ENCODE peak calls at places on chromosomes 16 and 17, in four cellular contexts. One of them, this sample, is unnamed. For H3K4me1, the result is how much of the 10 kb centered on the place peaks cover.

GRCh38 chr17:16470302-16470701 is 21.7 kb downstream of the LRRC75A start:
- DNase-seq in OCI-LY7: no peak
- DNase-seq in effector memory CD4-positive, alpha-beta T cell: no peak
- DNase-seq in heart right ventricle: no peak
- DNase-seq in this sample: no peak

GRCh38 chr17:77749316-77749715 is 209.2 kb upstream of the TNRC6C start:
- DNase-seq in heart right ventricle: no peak
- DNase-seq in OCI-LY7: no peak
- DNase-seq in effector memory CD4-positive, alpha-beta T cell: no peak
- DNase-seq in this sample: no peak

GRCh38 chr17:57585341-57586098 is 159.6 kb downstream of the CCDC182 start:
- DNase-seq in heart right ventricle: no peak
- DNase-seq in OCI-LY7: no peak
- DNase-seq in effector memory CD4-positive, alpha-beta T cell: no peak
- DNase-seq in this sample: no peak

GRCh38 chr17:44502598-44503079 is 567 bp downstream of the GPATCH8 start:
- DNase-seq in heart right ventricle: no peak
- DNase-seq in effector memory CD4-positive, alpha-beta T cell: no peak
- DNase-seq in OCI-LY7: peak
- DNase-seq in this sample: no peak

GRCh38 chr17:72934927-72935326 is 157.6 kb downstream of the SLC39A11 start:
- DNase-seq in OCI-LY7: no peak
- DNase-seq in heart right ventricle: no peak
- DNase-seq in effector memory CD4-positive, alpha-beta T cell: no peak
- DNase-seq in this sample: no peak

GRCh38 chr16:56807011-56807675 is 57.9 kb upstream of the SLC12A3 start:
- DNase-seq in effector memory CD4-positive, alpha-beta T cell: no peak
- DNase-seq in heart right ventricle: no peak
- DNase-seq in OCI-LY7: no peak
- DNase-seq in this sample: no peak

GRCh38 chr16:69890114-69890890 is 60.8 kb upstream of the CLEC18A start:
- DNase-seq in OCI-LY7: no peak
- DNase-seq in effector memory CD4-positive, alpha-beta T cell: no peak
- DNase-seq in heart right ventricle: peak
- DNase-seq in this sample: no peak

GRCh38 chr17:41467546-41467945 is 360 bp upstream of the KRT32 start:
- DNase-seq in effector memory CD4-positive, alpha-beta T cell: no peak
- DNase-seq in heart right ventricle: no peak
- DNase-seq in OCI-LY7: no peak
- DNase-seq in this sample: no peak

GRCh38 chr17:75036643-75037268 is 10.0 kb downstream of the ATP5PD start:
- DNase-seq in OCI-LY7: no peak
- DNase-seq in heart right ventricle: peak
- DNase-seq in effector memory CD4-positive, alpha-beta T cell: peak
- DNase-seq in this sample: peak

GRCh38 chr17:60790205-60790604 is 112.6 kb downstream of the BCAS3 start:
- DNase-seq in effector memory CD4-positive, alpha-beta T cell: no peak
- DNase-seq in heart right ventricle: no peak
- DNase-seq in OCI-LY7: no peak
- DNase-seq in this sample: no peak

DNA sequence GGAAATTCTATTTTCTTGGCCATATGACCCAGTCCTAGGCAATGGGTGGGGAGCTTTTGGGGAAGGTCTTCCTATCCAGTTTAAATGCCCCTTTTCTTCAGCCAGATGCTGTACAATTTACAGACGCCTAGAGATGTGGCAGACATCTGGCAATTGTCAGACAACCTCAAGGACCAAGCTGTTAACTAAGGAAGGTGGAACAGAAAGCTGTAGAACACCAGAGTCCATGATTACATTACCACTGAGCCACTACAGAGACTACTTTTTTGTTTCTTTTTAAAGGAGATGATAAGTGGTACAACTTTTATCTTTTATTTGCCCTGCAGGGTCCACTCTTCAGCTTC is 21.1 kb upstream of the CORO6 start:
- DNase-seq in heart right ventricle: no peak
- DNase-seq in OCI-LY7: no peak
- DNase-seq in effector memory CD4-positive, alpha-beta T cell: no peak
- DNase-seq in this sample: no peak
- H3K4me1 ChIP-seq in heart right ventricle: half or more
- H3K4me1 ChIP-seq in OCI-LY7: under half
- H3K4me1 ChIP-seq in effector memory CD4-positive, alpha-beta T cell: under half
- H3K4me1 ChIP-seq in this sample: under half

DNA sequence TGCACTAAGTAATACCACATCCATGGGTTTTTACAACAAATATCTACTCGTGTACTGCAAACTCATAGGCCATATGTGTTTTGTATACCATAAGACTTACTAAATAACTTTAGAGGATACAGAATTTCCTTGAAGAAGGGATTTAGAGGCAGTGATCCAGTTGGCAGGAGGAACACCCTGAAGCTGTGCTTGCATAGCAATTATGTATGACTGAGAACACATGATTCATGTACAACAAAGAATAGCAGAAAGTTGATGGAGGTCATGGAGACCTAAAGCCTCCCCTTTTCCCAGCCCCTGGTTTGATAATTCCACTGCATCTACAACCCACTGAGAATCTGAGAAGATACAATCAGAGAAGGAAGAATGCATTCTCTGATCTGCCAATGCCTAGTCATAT is 83.8 kb upstream of the PMFBP1 start:
- DNase-seq in effector memory CD4-positive, alpha-beta T cell: no peak
- DNase-seq in heart right ventricle: no peak
- DNase-seq in OCI-LY7: no peak
- DNase-seq in this sample: no peak
- H3K4me3 ChIP-seq in effector memory CD4-positive, alpha-beta T cell: no peak
- H3K4me3 ChIP-seq in heart right ventricle: no peak
- H3K4me3 ChIP-seq in OCI-LY7: no peak
- H3K4me3 ChIP-seq in this sample: no peak

GRCh38 chr17:65055708-65056638 is 567 bp downstream of the GNA13 start:
- DNase-seq in OCI-LY7: peak
- DNase-seq in heart right ventricle: peak
- DNase-seq in effector memory CD4-positive, alpha-beta T cell: peak
- DNase-seq in this sample: peak
- H3K4me1 ChIP-seq in OCI-LY7: half or more
- H3K4me1 ChIP-seq in heart right ventricle: under half
- H3K4me1 ChIP-seq in effector memory CD4-positive, alpha-beta T cell: under half
- H3K4me1 ChIP-seq in this sample: under half

DNA sequence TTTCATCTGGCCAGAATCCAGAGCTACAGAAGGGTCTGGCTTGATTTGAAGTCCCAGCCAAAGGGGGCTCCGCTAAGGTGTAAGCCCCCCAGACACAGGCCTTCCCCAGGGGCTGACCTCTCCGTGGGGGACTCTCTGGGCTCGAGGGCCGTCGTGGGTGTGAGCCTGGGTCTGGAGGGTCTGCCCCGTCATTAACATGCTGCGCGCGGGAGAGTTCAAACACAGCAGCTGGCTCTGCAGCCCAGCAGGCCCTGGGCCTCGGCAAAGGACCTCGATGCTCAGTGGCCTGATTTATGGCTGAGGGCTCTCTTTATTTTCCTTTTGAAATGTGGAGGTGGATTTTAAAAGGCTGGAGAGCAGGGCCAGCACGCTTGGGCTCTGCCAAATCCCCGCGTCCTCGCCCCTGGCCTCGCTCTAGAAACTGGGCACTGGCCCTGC is 10.3 kb downstream of the ABR start:
- DNase-seq in OCI-LY7: no peak
- DNase-seq in heart right ventricle: no peak
- DNase-seq in effector memory CD4-positive, alpha-beta T cell: no peak
- DNase-seq in this sample: no peak
- H3K4me3 ChIP-seq in OCI-LY7: no peak
- H3K4me3 ChIP-seq in heart right ventricle: no peak
- H3K4me3 ChIP-seq in effector memory CD4-positive, alpha-beta T cell: no peak
- H3K4me3 ChIP-seq in this sample: no peak

GRCh38 chr17:8955560-8955959 is 9.9 kb downstream of the PIK3R5 start:
- DNase-seq in heart right ventricle: no peak
- DNase-seq in OCI-LY7: no peak
- DNase-seq in effector memory CD4-positive, alpha-beta T cell: no peak
- DNase-seq in this sample: no peak
- H3K4me1 ChIP-seq in heart right ventricle: under half
- H3K4me1 ChIP-seq in OCI-LY7: under half
- H3K4me1 ChIP-seq in effector memory CD4-positive, alpha-beta T cell: half or more
- H3K4me1 ChIP-seq in this sample: under half

GRCh38 chr17:79777166-79777843 is 643 bp upstream of the CBX2 start:
- DNase-seq in heart right ventricle: peak
- DNase-seq in OCI-LY7: peak
- DNase-seq in effector memory CD4-positive, alpha-beta T cell: no peak
- DNase-seq in this sample: peak

GRCh38 chr17:79779661-79780365 is 1.9 kb downstream of the CBX2 start:
- DNase-seq in effector memory CD4-positive, alpha-beta T cell: no peak
- DNase-seq in OCI-LY7: no peak
- DNase-seq in heart right ventricle: no peak
- DNase-seq in this sample: no peak

GRCh38 chr17:79778504-79779087 is 648 bp downstream of the CBX2 start:
- DNase-seq in OCI-LY7: peak
- DNase-seq in heart right ventricle: no peak
- DNase-seq in effector memory CD4-positive, alpha-beta T cell: no peak
- DNase-seq in this sample: no peak

GRCh38 chr17:79777844-79778503 is at the start of gene CBX2:
- DNase-seq in OCI-LY7: peak
- DNase-seq in heart right ventricle: peak
- DNase-seq in effector memory CD4-positive, alpha-beta T cell: peak
- DNase-seq in this sample: peak

DNA sequence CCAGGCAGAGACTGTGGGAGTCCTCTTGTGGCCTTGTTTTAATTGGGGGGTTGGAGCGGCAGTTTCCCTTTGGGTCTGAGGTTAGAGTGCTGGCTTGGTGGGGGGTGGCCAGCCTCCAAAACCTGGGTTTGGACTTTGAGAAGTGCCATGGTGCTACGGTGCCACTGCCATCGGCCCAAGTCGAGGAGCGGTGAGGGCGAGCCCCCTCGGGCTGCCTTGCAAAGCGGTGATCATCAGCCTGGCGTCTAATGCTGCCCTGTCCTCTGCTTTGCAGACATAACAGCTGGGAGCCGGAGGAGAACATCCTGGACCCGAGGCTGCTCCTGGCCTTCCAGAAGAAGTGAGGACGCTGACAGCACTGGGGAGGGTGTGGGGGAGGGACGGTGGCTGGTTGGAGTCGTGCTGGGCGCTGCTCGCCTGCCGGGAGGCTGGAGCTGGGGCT is 1.2 kb downstream of the CBX2 start:
- DNase-seq in effector memory CD4-positive, alpha-beta T cell: no peak
- DNase-seq in heart right ventricle: no peak
- DNase-seq in OCI-LY7: no peak
- DNase-seq in this sample: peak
- H3K4me3 ChIP-seq in effector memory CD4-positive, alpha-beta T cell: no peak
- H3K4me3 ChIP-seq in heart right ventricle: peak
- H3K4me3 ChIP-seq in OCI-LY7: peak
- H3K4me3 ChIP-seq in this sample: no peak

GRCh38 chr16:15521390-15521757 is 87.0 kb downstream of the BMERB1 start:
- DNase-seq in heart right ventricle: no peak
- DNase-seq in OCI-LY7: no peak
- DNase-seq in effector memory CD4-positive, alpha-beta T cell: no peak
- DNase-seq in this sample: no peak

GRCh38 chr16:15517743-15518142 is 83.4 kb downstream of the BMERB1 start:
- DNase-seq in effector memory CD4-positive, alpha-beta T cell: no peak
- DNase-seq in heart right ventricle: no peak
- DNase-seq in OCI-LY7: no peak
- DNase-seq in this sample: no peak

GRCh38 chr16:15518412-15519351 is 84.3 kb downstream of the BMERB1 start:
- DNase-seq in heart right ventricle: peak
- DNase-seq in effector memory CD4-positive, alpha-beta T cell: no peak
- DNase-seq in OCI-LY7: no peak
- DNase-seq in this sample: no peak

GRCh38 chr16:15521758-15522509 is 87.5 kb downstream of the BMERB1 start:
- DNase-seq in OCI-LY7: no peak
- DNase-seq in heart right ventricle: peak
- DNase-seq in effector memory CD4-positive, alpha-beta T cell: no peak
- DNase-seq in this sample: no peak

DNA sequence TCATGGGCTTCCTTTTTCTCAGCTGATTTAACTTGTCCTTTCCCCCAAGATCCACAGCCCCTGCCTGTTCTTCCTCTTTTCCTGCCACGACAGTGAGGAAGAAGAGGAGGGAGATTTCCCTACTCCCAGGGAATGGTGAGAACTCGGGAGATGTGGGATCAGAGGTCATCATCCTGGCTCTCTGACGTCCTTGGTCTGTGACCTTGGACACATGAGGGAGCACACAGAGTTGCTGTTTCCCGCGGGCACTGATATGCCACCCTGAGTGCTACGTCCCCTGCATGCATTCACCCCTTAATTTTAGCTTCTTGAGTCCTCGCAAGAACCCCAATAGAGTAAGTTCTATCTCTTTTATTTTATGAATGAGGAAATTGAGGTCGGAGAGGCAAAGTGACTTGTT is 85.4 kb downstream of the BMERB1 start:
- DNase-seq in effector memory CD4-positive, alpha-beta T cell: no peak
- DNase-seq in OCI-LY7: no peak
- DNase-seq in heart right ventricle: no peak
- DNase-seq in this sample: no peak
- H3K4me1 ChIP-seq in effector memory CD4-positive, alpha-beta T cell: under half
- H3K4me1 ChIP-seq in OCI-LY7: under half
- H3K4me1 ChIP-seq in heart right ventricle: under half
- H3K4me1 ChIP-seq in this sample: under half

DNA sequence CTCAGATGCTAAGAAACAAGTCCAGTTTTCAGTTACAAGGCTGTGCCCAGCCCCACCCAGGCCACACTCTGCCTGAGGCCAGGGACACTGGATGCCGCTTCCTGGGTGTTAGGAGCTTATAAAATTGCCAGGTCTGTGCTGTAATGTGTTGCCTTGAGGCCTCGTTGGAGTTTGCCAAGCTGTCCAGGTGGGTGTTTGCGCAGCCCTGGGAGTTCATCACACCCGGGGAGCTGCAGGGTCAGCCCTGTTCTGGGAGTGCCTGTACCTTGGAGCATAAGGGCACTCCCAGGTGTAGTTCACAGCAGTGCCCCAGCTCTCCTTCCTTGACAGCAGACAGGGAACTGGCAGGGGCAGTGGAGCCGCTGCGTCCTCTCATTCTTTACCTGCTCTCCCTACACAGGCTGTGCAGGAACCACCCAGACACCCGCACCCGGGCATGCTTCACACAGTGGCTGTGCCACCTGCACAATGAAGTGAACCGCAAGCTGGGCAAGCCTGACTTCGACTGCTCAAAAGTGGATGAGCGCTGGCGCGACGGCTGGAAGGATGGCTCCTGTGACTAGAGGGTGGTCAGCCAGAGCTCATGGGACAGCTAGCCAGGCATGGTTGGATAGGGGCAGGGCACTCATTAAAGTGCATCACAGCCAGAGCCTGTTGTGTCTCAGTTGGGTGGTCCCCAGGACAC is 1.6 kb downstream of the GFER start:
- DNase-seq in OCI-LY7: no peak
- DNase-seq in heart right ventricle: no peak
- DNase-seq in effector memory CD4-positive, alpha-beta T cell: no peak
- DNase-seq in this sample: no peak
- H3K4me3 ChIP-seq in OCI-LY7: peak
- H3K4me3 ChIP-seq in heart right ventricle: no peak
- H3K4me3 ChIP-seq in effector memory CD4-positive, alpha-beta T cell: no peak
- H3K4me3 ChIP-seq in this sample: no peak

This sample was measured in pancreas.